ENCODE peak calls at places on chromosomes 4 and X, in four cellular contexts. X, B, R and P are unnamed samples.

GRCh38 chr4:37928896-37929537 is 31.2 kb upstream of the PTTG2 start:
- DNase-seq in B (no peak), R (peak; percentile 12), X (no peak), P (peak; percentile 42)

GRCh38 chr4:40630335-40631021 is 814 bp upstream of the RBM47 start:
- DNase-seq in R (no peak), X (peak; percentile 68), B (no peak), P (no peak)

GRCh38 chr4:138192113-138192512 is 50.0 kb downstream of the SLC7A11 start:
- DNase-seq in X (no peak), R (peak; percentile 38), B (peak; percentile 4), P (peak; percentile 50)

GRCh38 chrX:38181357-38181756 is 39.3 kb downstream of the SRPX start:
- DNase-seq in R (no peak), X (no peak), B (no peak), P (no peak)

GRCh38 chrX:100643943-100644587 is at the start of gene SRPX2:
- DNase-seq in X (peak; percentile 74), R (peak; percentile 90), B (peak; percentile 66), P (peak; percentile 92)

GRCh38 chr4:118279328-118279727 is 73.5 kb downstream of the PRSS12 start:
- DNase-seq in B (no peak), X (no peak), R (no peak), P (no peak)

GRCh38 chrX:109862386-109862910 is 129.4 kb upstream of the ACSL4 start:
- DNase-seq in B (no peak), R (no peak), X (no peak), P (no peak)

GRCh38 chr4:19177616-19178015 is 1074.1 kb upstream of the SLIT2 start:
- DNase-seq in R (no peak), X (no peak), B (no peak), P (peak; percentile 41)

GRCh38 chr4:41541697-41542096 is 3.7 kb downstream of the LIMCH1 start:
- DNase-seq in R (peak; percentile 33), B (peak; percentile 31), X (peak; percentile 67), P (no peak)

GRCh38 chr4:116872941-116873340 is 212.4 kb downstream of the TRAM1L1 start:
- DNase-seq in R (no peak), X (no peak), B (no peak), P (no peak)

GRCh38 chr4:128311659-128312392 is 24.2 kb upstream of the PGRMC2 start:
- DNase-seq in R (no peak), B (no peak), X (no peak), P (no peak)

GRCh38 chr4:145792429-145792828 is 112.5 kb downstream of the C4orf51 start:
- DNase-seq in X (no peak), R (no peak), B (no peak), P (no peak)

GRCh38 chr4:98232202-98232601 is 29.0 kb upstream of the RAP1GDS1 start:
- DNase-seq in R (peak; percentile 26), B (no peak), X (no peak), P (peak; percentile 46)

GRCh38 chr4:123497328-123497727 is 100.7 kb downstream of the SPRY1 start:
- DNase-seq in R (no peak), B (no peak), X (no peak), P (no peak)

GRCh38 chr4:99324978-99325377 is 3.8 kb upstream of the ADH1B start:
- DNase-seq in R (peak; percentile 84), X (peak; percentile 89), B (peak; percentile 63), P (peak; percentile 94)

GRCh38 chr4:158036998-158037397 is 135.8 kb downstream of the GASK1B start:
- DNase-seq in B (no peak), R (no peak), X (no peak), P (no peak)

GRCh38 chrX:74420194-74421035 is 878 bp upstream of the SLC16A2 start:
- DNase-seq in X (peak; percentile 92), R (peak; percentile 78), B (no peak), P (peak; percentile 59)

GRCh38 chrX:78769933-78770332 is 22.4 kb downstream of the LPAR4 start:
- DNase-seq in X (no peak), R (no peak), B (no peak), P (no peak)

GRCh38 chr4:55549888-55550287 is 3.2 kb upstream of the CLOCK start:
- DNase-seq in B (peak; percentile 72), R (peak; percentile 86), X (no peak), P (peak; percentile 82)

GRCh38 chrX:151985955-151986354 is 11.5 kb upstream of the GABRE start:
- DNase-seq in B (no peak), R (peak; percentile 82), X (peak; percentile 64), P (peak; percentile 80)

GRCh38 chr4:184003433-184003832 is 98.3 kb downstream of the STOX2 start:
- DNase-seq in X (no peak), R (no peak), B (no peak), P (no peak)

GRCh38 chrX:45843518-45843917 is 642.8 kb upstream of the DIPK2B start:
- DNase-seq in R (peak; percentile 16), B (no peak), X (no peak), P (no peak)

GRCh38 chr4:54728342-54728741 is 70.6 kb downstream of the KIT start:
- DNase-seq in X (no peak), R (no peak), B (no peak), P (no peak)

GRCh38 chr4:145130130-145130529 is 32.0 kb downstream of the ABCE1 start:
- DNase-seq in X (no peak), R (no peak), B (no peak), P (no peak)

GRCh38 chr4:82360298-82361177 is 13.3 kb downstream of the HNRNPD start:
- DNase-seq in R (peak; percentile 61), B (no peak), X (no peak), P (peak; percentile 39)

GRCh38 chr4:133148690-133149363 is at the start of gene PCDH10:
- DNase-seq in X (peak; percentile 96), B (peak; percentile 69), R (peak; percentile 91), P (peak; percentile 78)

GRCh38 chrX:54452920-54453319 is 12.7 kb downstream of the TSR2 start:
- DNase-seq in X (no peak), B (no peak), R (peak; percentile 43), P (peak; percentile 17)

GRCh38 chrX:29634516-29634915 is 580.8 kb upstream of the MAGEB2 start:
- DNase-seq in X (no peak), R (peak; percentile 18), B (no peak), P (no peak)

GRCh38 chr4:44165938-44166337 is 282.7 kb downstream of the KCTD8 start:
- DNase-seq in R (no peak), B (no peak), X (no peak), P (no peak)

GRCh38 chr4:124710911-124711310 is 1.6 kb downstream of the ANKRD50 start:
- DNase-seq in R (peak; percentile 41), B (no peak), X (no peak), P (no peak)

GRCh38 chr4:124711469-124712416 is 789 bp downstream of the ANKRD50 start:
- DNase-seq in X (peak; percentile 73), B (peak; percentile 11), R (peak; percentile 79), P (peak; percentile 79)

GRCh38 chr4:124712417-124713212 is at the start of gene ANKRD50:
- DNase-seq in B (peak; percentile 62), R (peak; percentile 97), X (peak; percentile 96), P (peak; percentile 92)

GRCh38 chr4:124708517-124709300 is 3.8 kb downstream of the ANKRD50 start:
- DNase-seq in B (no peak), X (no peak), R (no peak), P (peak; percentile 47)

DNA sequence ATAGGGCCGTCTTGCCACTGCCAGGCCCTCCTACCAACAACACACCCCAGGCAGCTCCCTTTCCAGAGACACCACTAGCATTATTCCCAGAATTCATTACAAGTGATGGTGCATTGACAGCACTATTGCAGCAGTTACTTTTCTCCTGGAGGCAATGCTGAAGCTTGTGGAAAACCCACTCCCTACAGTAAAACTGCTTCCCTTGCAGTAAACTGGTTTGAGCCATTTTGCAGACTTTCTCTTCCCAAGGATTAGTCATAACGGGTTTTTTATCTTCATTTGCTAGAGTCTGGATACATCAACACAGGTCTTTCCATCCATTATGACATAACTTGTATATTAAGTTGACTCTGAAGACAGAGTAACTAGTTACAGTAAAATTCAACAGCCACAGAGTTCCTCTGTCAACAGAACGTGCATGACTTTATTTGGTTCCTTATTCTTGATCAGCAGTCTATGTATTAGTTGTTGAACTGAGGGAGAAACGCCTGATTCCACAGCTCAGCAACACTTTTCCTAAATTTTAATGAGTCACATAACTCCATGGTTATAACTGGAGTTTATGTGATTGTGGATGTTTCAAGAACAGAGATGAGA is 2.2 kb downstream of the ANKRD50 start:
- DNase-seq in X (no peak), R (peak; percentile 47), B (no peak), P (no peak)
- H3K4me3 ChIP-seq in X (peak overlapping the region; percentile 94), R (peak overlapping the region; percentile 90), B (peak overlapping the region; percentile 80), P (peak overlapping the region; percentile 83)

GRCh38 chr4:148141536-148141935 is 300.7 kb downstream of the NR3C2 start:
- DNase-seq in B (no peak), R (no peak), X (no peak), P (no peak)

GRCh38 chr4:148145475-148145874 is 296.7 kb downstream of the NR3C2 start:
- DNase-seq in R (no peak), B (no peak), X (no peak), P (no peak)

DNA sequence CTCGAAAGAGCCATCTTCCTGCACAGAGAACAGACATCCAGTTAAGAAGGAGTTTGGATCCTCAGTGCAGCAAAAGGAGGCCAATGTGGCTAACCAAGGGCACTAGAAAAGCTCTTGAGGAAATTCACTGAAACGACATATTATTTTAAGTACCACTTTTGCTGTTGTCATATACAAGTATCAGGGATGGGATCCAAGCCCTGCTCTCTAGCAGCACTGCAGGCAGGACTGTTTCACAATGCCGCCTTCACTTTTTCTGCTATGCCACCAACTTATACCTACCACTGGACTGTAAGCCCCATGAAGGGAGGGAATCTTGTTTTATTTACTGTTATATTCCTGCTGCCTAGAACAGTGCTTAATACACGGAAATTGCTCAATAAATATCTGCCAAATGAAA is 299.0 kb downstream of the NR3C2 start:
- DNase-seq in B (no peak), R (no peak), X (no peak), P (no peak)
- H3K4me3 ChIP-seq in B (no peak overlapping the region), R (no peak overlapping the region), X (no peak overlapping the region), P (no peak overlapping the region)

DNA sequence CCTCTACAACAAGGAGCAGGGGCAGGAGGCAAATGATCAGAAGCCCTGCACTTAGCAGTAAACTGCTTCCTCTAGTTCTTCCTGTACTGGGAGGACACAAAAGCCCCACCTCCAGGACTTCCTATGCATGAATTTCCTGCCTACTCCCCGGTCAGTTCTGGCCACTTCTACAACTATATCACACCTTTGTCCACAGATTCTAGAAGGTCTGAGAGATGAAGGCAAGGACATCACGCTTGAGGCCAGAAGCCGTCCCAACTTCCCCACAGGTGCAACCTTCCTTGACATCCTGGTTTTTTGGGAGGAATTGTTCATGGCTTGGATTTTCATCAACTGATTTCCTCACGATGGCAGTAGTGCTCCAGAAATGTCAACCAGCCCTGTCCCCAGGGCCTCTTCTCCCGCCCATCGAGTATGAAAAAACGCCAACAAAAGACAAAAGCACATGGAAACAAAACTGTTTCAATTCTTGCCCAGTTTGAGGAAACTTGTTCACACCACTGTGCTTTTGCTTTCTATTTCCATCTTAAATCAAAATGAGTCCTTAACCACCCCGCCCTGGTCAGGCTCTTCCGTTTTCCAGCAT is 206.5 kb upstream of the STK26 start:
- DNase-seq in B (no peak), X (no peak), R (peak; percentile 70), P (peak; percentile 75)
- H3K4me3 ChIP-seq in B (no peak overlapping the region), X (no peak overlapping the region), R (peak overlapping the region; percentile 62), P (no peak overlapping the region)

GRCh38 chrX:40177942-40178715 is 80.4 kb upstream of the BCOR start:
- DNase-seq in R (no peak), X (no peak), B (no peak), P (no peak)

GRCh38 chrX:40176979-40177430 is 79.2 kb upstream of the BCOR start:
- DNase-seq in X (no peak), R (peak; percentile 45), B (no peak), P (no peak)

GRCh38 chrX:40179333-40179732 is 81.6 kb upstream of the BCOR start:
- DNase-seq in B (no peak), X (no peak), R (no peak), P (no peak)

GRCh38 chrX:40176256-40176978 is 78.7 kb upstream of the BCOR start:
- DNase-seq in B (no peak), X (peak; percentile 84), R (peak; percentile 66), P (no peak)

GRCh38 chrX:40177489-40177888 is 79.7 kb upstream of the BCOR start:
- DNase-seq in X (no peak), B (no peak), R (no peak), P (no peak)
- H3K4me3 ChIP-seq in X (peak overlapping the region; percentile 77), B (no peak overlapping the region), R (no peak overlapping the region), P (no peak overlapping the region)